ENCODE peak calls at places on chromosomes 12 and 14, in eight cellular contexts. Z is Caco-2; S is mucosa of gallbladder; O is stimulated activated effector memory CD8-positive, alpha-beta T cell treated with anti-CD3 and anti-CD28 coated beads, Interleukin-12 subunit alpha, Interleukin-12 subunit beta, amount 100 ng/mL, for 72 hours; R is smooth muscle cell of the brain vasculature; V is fibroblast of the aortic adventitia; X is foreskin keratinocyte; I is T1000. G is an unnamed sample.

GRCh38 chr12:122096591-122097149 is 18.1 kb downstream of the MLXIP start:
- DNase-seq in Z (no peak), S (no peak), O (no peak), R (no peak), V (peak; percentile 42), X (peak; percentile 93), I (no peak), G (no peak)

GRCh38 chr12:52495385-52495784 is 2.3 kb upstream of the KRT6A start:
- DNase-seq in Z (no peak), S (no peak), O (no peak), R (no peak), V (peak; percentile 2), X (no peak), I (no peak), G (peak; percentile 38)

GRCh38 chr14:31913370-31913769 is 163.7 kb upstream of the ARHGAP5 start:
- DNase-seq in Z (no peak), S (no peak), O (no peak), R (no peak), V (no peak), X (no peak), I (no peak), G (no peak)

GRCh38 chr12:11133816-11134215 is 628 bp downstream of the TAS2R30 start:
- DNase-seq in Z (no peak), S (no peak), O (no peak), R (no peak), V (no peak), X (peak; percentile 19), I (no peak), G (no peak)

GRCh38 chr12:25994901-25995625 is 36.6 kb downstream of the RASSF8 start:
- DNase-seq in Z (no peak), S (no peak), O (no peak), R (no peak), V (peak; percentile 43), X (no peak), I (no peak), G (no peak)

GRCh38 chr14:30330452-30330851 is 228.5 kb upstream of the G2E3 start:
- DNase-seq in Z (no peak), S (no peak), O (no peak), R (no peak), V (no peak), X (no peak), I (no peak), G (no peak)

GRCh38 chr14:52951730-52952481 is 1.1 kb upstream of the FERMT2 start:
- DNase-seq in Z (peak; percentile 73), S (peak; percentile 44), O (no peak), R (peak; percentile 72), V (peak; percentile 86), X (no peak), I (peak; percentile 44), G (peak; percentile 69)

GRCh38 chr12:113820310-113820709 is 145.8 kb downstream of the RBM19 start:
- DNase-seq in Z (no peak), S (no peak), O (no peak), R (no peak), V (no peak), X (no peak), I (no peak), G (no peak)

GRCh38 chr14:69464829-69465228 is 19.7 kb upstream of the PLEKHD1 start:
- DNase-seq in Z (no peak), S (no peak), O (no peak), R (peak; percentile 70), V (peak; percentile 89), X (no peak), I (peak; percentile 87), G (no peak)

GRCh38 chr12:29711381-29711780 is 72.4 kb downstream of the TMTC1 start:
- DNase-seq in Z (no peak), S (no peak), O (no peak), R (no peak), V (no peak), X (no peak), I (no peak), G (no peak)

GRCh38 chr12:128980623-128981022 is 127.3 kb downstream of the GLT1D1 start:
- DNase-seq in Z (no peak), S (no peak), O (no peak), R (no peak), V (no peak), X (no peak), I (no peak), G (no peak)

GRCh38 chr12:52314511-52314910 is 6.7 kb downstream of the KRT83 start:
- DNase-seq in Z (no peak), S (no peak), O (no peak), R (no peak), V (no peak), X (no peak), I (no peak), G (no peak)

GRCh38 chr12:110314308-110314707 is 33.3 kb downstream of the ATP2A2 start:
- DNase-seq in Z (no peak), S (no peak), O (no peak), R (no peak), V (peak; percentile 76), X (peak; percentile 59), I (no peak), G (no peak)

GRCh38 chr12:67843257-67843656 is 146.0 kb upstream of the IFNG-AS1 start:
- DNase-seq in Z (no peak), S (no peak), O (no peak), R (no peak), V (no peak), X (no peak), I (no peak), G (no peak)

GRCh38 chr14:69987416-69988144 is 108.4 kb downstream of the SMOC1 start:
- DNase-seq in Z (no peak), S (no peak), O (no peak), R (no peak), V (no peak), X (no peak), I (no peak), G (peak; percentile 90)

GRCh38 chr14:50804181-50804721 is 26.7 kb downstream of the NIN start:
- DNase-seq in Z (no peak), S (no peak), O (no peak), R (no peak), V (peak; percentile 85), X (no peak), I (no peak), G (no peak)

GRCh38 chr14:61582815-61583214 is 112.5 kb upstream of the HIF1A start:
- DNase-seq in Z (no peak), S (no peak), O (no peak), R (no peak), V (peak; percentile 82), X (no peak), I (no peak), G (no peak)

GRCh38 chr14:90290612-90291011 is 34.3 kb downstream of the PSMC1 start:
- DNase-seq in Z (no peak), S (no peak), O (no peak), R (no peak), V (no peak), X (no peak), I (no peak), G (peak; percentile 8)

GRCh38 chr14:65069874-65070709 is 32.2 kb downstream of the MAX start:
- DNase-seq in Z (no peak), S (peak; percentile 85), O (no peak), R (no peak), V (no peak), X (no peak), I (no peak), G (no peak)

GRCh38 chr12:12586879-12587675 is 24.4 kb upstream of the DUSP16 start:
- DNase-seq in Z (peak; percentile 47), S (no peak), O (no peak), R (no peak), V (no peak), X (peak; percentile 61), I (no peak), G (no peak)

GRCh38 chr12:31031951-31032335 is 41.7 kb upstream of the DDX11 start:
- DNase-seq in Z (no peak), S (no peak), O (no peak), R (no peak), V (no peak), X (no peak), I (no peak), G (no peak)

GRCh38 chr14:100428727-100429126 is 105.6 kb downstream of the SLC25A47 start:
- DNase-seq in Z (no peak), S (no peak), O (peak; percentile 65), R (no peak), V (no peak), X (no peak), I (no peak), G (no peak)

GRCh38 chr12:80040075-80040738 is 59.1 kb upstream of the OTOGL start:
- DNase-seq in Z (no peak), S (no peak), O (peak; percentile 56), R (no peak), V (no peak), X (no peak), I (no peak), G (no peak)

GRCh38 chr12:118060301-118061010 is 523 bp downstream of the WSB2 start:
- DNase-seq in Z (peak; percentile 42), S (peak; percentile 35), O (peak; percentile 78), R (no peak), V (no peak), X (no peak), I (no peak), G (peak; percentile 46)

GRCh38 chr12:23631991-23632390 is 317.5 kb downstream of the SOX5 start:
- DNase-seq in Z (no peak), S (no peak), O (no peak), R (no peak), V (no peak), X (peak; percentile 29), I (no peak), G (no peak)

GRCh38 chr14:61553730-61554641 is 141.3 kb upstream of the HIF1A start:
- DNase-seq in Z (peak; percentile 43), S (peak; percentile 79), O (no peak), R (no peak), V (peak; percentile 99), X (no peak), I (peak; percentile 71), G (no peak)

GRCh38 chr12:3215410-3215975 is 138.3 kb downstream of the TSPAN9 start:
- DNase-seq in Z (no peak), S (no peak), O (no peak), R (no peak), V (no peak), X (no peak), I (no peak), G (no peak)

GRCh38 chr14:91159906-91160305 is 46.0 kb downstream of the DGLUCY start:
- DNase-seq in Z (no peak), S (no peak), O (no peak), R (no peak), V (no peak), X (no peak), I (no peak), G (no peak)

GRCh38 chr12:5808956-5809355 is 136.1 kb downstream of the ANO2 start:
- DNase-seq in Z (no peak), S (no peak), O (no peak), R (no peak), V (no peak), X (no peak), I (no peak), G (no peak)

GRCh38 chr12:79274571-79275064 is 410.0 kb downstream of the SYT1 start:
- DNase-seq in Z (no peak), S (no peak), O (no peak), R (no peak), V (peak; percentile 25), X (no peak), I (no peak), G (no peak)

GRCh38 chr12:52380271-52380694 is 5.2 kb downstream of the KRT84 start:
- DNase-seq in Z (no peak), S (peak; percentile 49), O (no peak), R (no peak), V (peak; percentile 9), X (no peak), I (no peak), G (peak; percentile 48)

GRCh38 chr12:105459760-105460325 is 129.4 kb downstream of the C12orf75 start:
- DNase-seq in Z (no peak), S (no peak), O (no peak), R (no peak), V (peak; percentile 22), X (no peak), I (no peak), G (no peak)

GRCh38 chr14:33669111-33669510 is 281.8 kb downstream of the EGLN3 start:
- DNase-seq in Z (no peak), S (no peak), O (no peak), R (no peak), V (peak; percentile 53), X (no peak), I (no peak), G (no peak)

GRCh38 chr14:100012478-100012925 is 52.7 kb upstream of the EVL start:
- DNase-seq in Z (no peak), S (no peak), O (no peak), R (no peak), V (peak; percentile 90), X (no peak), I (no peak), G (no peak)

G was measured in testis.